ENCODE peak calls at places on chromosomes 1 and 21, in five cellular contexts. One of them, this sample, is unnamed.
A peak's percentile ranks its signal among the peaks of the same experiment; 100 is the strongest.

GRCh38 chr1:175618559-175618958 is 124.8 kb downstream of the TNR start:
- DNase-seq in AG04450: no peak
- DNase-seq in thoracic aorta: no peak
- DNase-seq in upper lobe of right lung: no peak
- DNase-seq in cardiac muscle cell: no peak
- DNase-seq in this sample: no peak

GRCh38 chr1:178308438-178308837 is 188.3 kb downstream of the CLEC20A start:
- DNase-seq in AG04450: no peak
- DNase-seq in thoracic aorta: no peak
- DNase-seq in upper lobe of right lung: no peak
- DNase-seq in cardiac muscle cell: no peak
- DNase-seq in this sample: no peak

GRCh38 chr1:150973258-150973825 is 1.3 kb downstream of the CERS2 start:
- DNase-seq in AG04450: no peak
- DNase-seq in thoracic aorta: no peak
- DNase-seq in upper lobe of right lung: peak; percentile 72
- DNase-seq in cardiac muscle cell: no peak
- DNase-seq in this sample: no peak

GRCh38 chr1:159854101-159854692 is 8.3 kb downstream of the VSIG8 start:
- DNase-seq in AG04450: no peak
- DNase-seq in thoracic aorta: peak; percentile 38
- DNase-seq in upper lobe of right lung: peak; percentile 91
- DNase-seq in cardiac muscle cell: peak; percentile 70
- DNase-seq in this sample: peak; percentile 53

GRCh38 chr21:42581676-42582371 is 68.2 kb downstream of the SLC37A1 start:
- DNase-seq in AG04450: no peak
- DNase-seq in thoracic aorta: no peak
- DNase-seq in upper lobe of right lung: no peak
- DNase-seq in cardiac muscle cell: no peak
- DNase-seq in this sample: no peak

GRCh38 chr21:41283211-41283818 is 33.3 kb upstream of the FAM3B start:
- DNase-seq in AG04450: peak; percentile 65
- DNase-seq in thoracic aorta: no peak
- DNase-seq in upper lobe of right lung: no peak
- DNase-seq in cardiac muscle cell: peak; percentile 75
- DNase-seq in this sample: peak; percentile 36

GRCh38 chr1:13735168-13735930 is 35.4 kb downstream of the PRDM2 start:
- DNase-seq in AG04450: no peak
- DNase-seq in thoracic aorta: no peak
- DNase-seq in upper lobe of right lung: no peak
- DNase-seq in cardiac muscle cell: no peak
- DNase-seq in this sample: no peak

GRCh38 chr1:44472614-44473262 is 67.7 kb downstream of the RNF220 start:
- DNase-seq in AG04450: no peak
- DNase-seq in thoracic aorta: no peak
- DNase-seq in upper lobe of right lung: no peak
- DNase-seq in cardiac muscle cell: no peak
- DNase-seq in this sample: no peak

GRCh38 chr1:235009074-235009473 is 119.6 kb downstream of the TOMM20 start:
- DNase-seq in AG04450: no peak
- DNase-seq in thoracic aorta: no peak
- DNase-seq in upper lobe of right lung: no peak
- DNase-seq in cardiac muscle cell: no peak
- DNase-seq in this sample: no peak

GRCh38 chr1:26951821-26952497 is 8.3 kb downstream of the KDF1 start:
- DNase-seq in AG04450: no peak
- DNase-seq in thoracic aorta: no peak
- DNase-seq in upper lobe of right lung: no peak
- DNase-seq in cardiac muscle cell: no peak
- DNase-seq in this sample: no peak

GRCh38 chr1:41795205-41795762 is 123.4 kb downstream of the HIVEP3 start:
- DNase-seq in AG04450: no peak
- DNase-seq in thoracic aorta: no peak
- DNase-seq in upper lobe of right lung: no peak
- DNase-seq in cardiac muscle cell: peak; percentile 17
- DNase-seq in this sample: no peak

GRCh38 chr1:226652613-226653012 is 86.5 kb downstream of the ITPKB start:
- DNase-seq in AG04450: no peak
- DNase-seq in thoracic aorta: no peak
- DNase-seq in upper lobe of right lung: no peak
- DNase-seq in cardiac muscle cell: no peak
- DNase-seq in this sample: no peak

GRCh38 chr1:176789571-176790090 is 326.7 kb downstream of the PAPPA2 start:
- DNase-seq in AG04450: no peak
- DNase-seq in thoracic aorta: no peak
- DNase-seq in upper lobe of right lung: no peak
- DNase-seq in cardiac muscle cell: peak; percentile 50
- DNase-seq in this sample: peak; percentile 49

GRCh38 chr1:206725053-206725963 is 40.6 kb downstream of the MAPKAPK2 start:
- DNase-seq in AG04450: no peak
- DNase-seq in thoracic aorta: no peak
- DNase-seq in upper lobe of right lung: peak; percentile 7
- DNase-seq in cardiac muscle cell: peak; percentile 66
- DNase-seq in this sample: no peak

GRCh38 chr21:43824250-43824882 is 35.0 kb downstream of the RRP1 start:
- DNase-seq in AG04450: peak; percentile 10
- DNase-seq in thoracic aorta: no peak
- DNase-seq in upper lobe of right lung: no peak
- DNase-seq in cardiac muscle cell: no peak
- DNase-seq in this sample: peak; percentile 29

GRCh38 chr1:206911064-206911663 is 10.6 kb downstream of the FCMR start:
- DNase-seq in AG04450: no peak
- DNase-seq in thoracic aorta: no peak
- DNase-seq in upper lobe of right lung: no peak
- DNase-seq in cardiac muscle cell: peak; percentile 69
- DNase-seq in this sample: peak; percentile 79

GRCh38 chr21:39972976-39973375 is 105.7 kb downstream of the PCP4 start:
- DNase-seq in AG04450: no peak
- DNase-seq in thoracic aorta: no peak
- DNase-seq in upper lobe of right lung: no peak
- DNase-seq in cardiac muscle cell: no peak
- DNase-seq in this sample: no peak
- H3K9me3 ChIP-seq in AG04450: peaks cover 41% of the 10 kb centered on the region
- H3K9me3 ChIP-seq in thoracic aorta: no peaks in the 10 kb centered on the region
- H3K9me3 ChIP-seq in upper lobe of right lung: no peaks in the 10 kb centered on the region
- H3K9me3 ChIP-seq in cardiac muscle cell: no peaks in the 10 kb centered on the region
- H3K9me3 ChIP-seq in this sample: no peaks in the 10 kb centered on the region

GRCh38 chr21:45860493-45861155 is 120.9 kb upstream of the COL6A1 start:
- DNase-seq in AG04450: no peak
- DNase-seq in thoracic aorta: no peak
- DNase-seq in upper lobe of right lung: no peak
- DNase-seq in cardiac muscle cell: no peak
- DNase-seq in this sample: peak; percentile 40
- H3K9me3 ChIP-seq in AG04450: peaks cover 18% of the 10 kb centered on the region
- H3K9me3 ChIP-seq in thoracic aorta: no peaks in the 10 kb centered on the region
- H3K9me3 ChIP-seq in upper lobe of right lung: no peaks in the 10 kb centered on the region
- H3K9me3 ChIP-seq in cardiac muscle cell: no peaks in the 10 kb centered on the region
- H3K9me3 ChIP-seq in this sample: no peaks in the 10 kb centered on the region

DNA sequence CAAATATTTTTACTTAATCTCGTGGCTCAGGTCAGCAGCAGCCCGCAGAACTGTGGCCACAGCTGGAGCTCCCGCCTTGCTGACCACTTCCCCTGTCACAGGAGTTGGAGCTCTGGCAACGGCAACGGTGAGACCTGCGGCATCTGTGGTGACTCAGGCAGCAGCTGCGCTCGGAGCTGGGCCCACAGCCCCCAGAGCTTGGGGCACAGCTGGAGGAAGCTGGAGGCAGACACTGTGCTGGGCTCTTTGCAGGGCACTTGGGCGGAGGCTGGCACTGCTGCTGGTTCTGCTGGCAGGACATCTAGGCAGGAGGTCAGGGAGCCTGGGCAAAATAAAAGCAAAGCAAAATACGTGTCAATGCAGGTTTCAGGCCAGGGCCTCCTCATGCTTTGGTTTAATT is at the start of gene LCE3A:
- DNase-seq in AG04450: no peak
- DNase-seq in thoracic aorta: no peak
- DNase-seq in upper lobe of right lung: no peak
- DNase-seq in cardiac muscle cell: no peak
- DNase-seq in this sample: no peak
- H3K9me3 ChIP-seq in AG04450: peaks cover 34% of the 10 kb centered on the region
- H3K9me3 ChIP-seq in thoracic aorta: no peaks in the 10 kb centered on the region
- H3K9me3 ChIP-seq in upper lobe of right lung: peaks cover 11% of the 10 kb centered on the region
- H3K9me3 ChIP-seq in cardiac muscle cell: peaks cover 2% of the 10 kb centered on the region
- H3K9me3 ChIP-seq in this sample: no peaks in the 10 kb centered on the region

GRCh38 chr1:5758859-5759578 is 233.2 kb downstream of the NPHP4 start:
- DNase-seq in AG04450: no peak
- DNase-seq in thoracic aorta: no peak
- DNase-seq in upper lobe of right lung: no peak
- DNase-seq in cardiac muscle cell: no peak
- DNase-seq in this sample: no peak
- H3K9me3 ChIP-seq in AG04450: peaks cover 47% of the 10 kb centered on the region
- H3K9me3 ChIP-seq in thoracic aorta: no peaks in the 10 kb centered on the region
- H3K9me3 ChIP-seq in upper lobe of right lung: no peaks in the 10 kb centered on the region
- H3K9me3 ChIP-seq in cardiac muscle cell: no peaks in the 10 kb centered on the region
- H3K9me3 ChIP-seq in this sample: no peaks in the 10 kb centered on the region

GRCh38 chr1:111082421-111083192 is 57.3 kb downstream of the DRAM2 start:
- DNase-seq in AG04450: peak; percentile 16
- DNase-seq in thoracic aorta: no peak
- DNase-seq in upper lobe of right lung: no peak
- DNase-seq in cardiac muscle cell: no peak
- DNase-seq in this sample: no peak
- H3K9me3 ChIP-seq in AG04450: no peaks in the 10 kb centered on the region
- H3K9me3 ChIP-seq in thoracic aorta: no peaks in the 10 kb centered on the region
- H3K9me3 ChIP-seq in upper lobe of right lung: no peaks in the 10 kb centered on the region
- H3K9me3 ChIP-seq in cardiac muscle cell: no peaks in the 10 kb centered on the region
- H3K9me3 ChIP-seq in this sample: no peaks in the 10 kb centered on the region

GRCh38 chr1:4090976-4091660 is 191.0 kb upstream of the C1orf174 start:
- DNase-seq in AG04450: no peak
- DNase-seq in thoracic aorta: no peak
- DNase-seq in upper lobe of right lung: no peak
- DNase-seq in cardiac muscle cell: no peak
- DNase-seq in this sample: no peak

GRCh38 chr1:4088676-4089075 is 188.6 kb upstream of the C1orf174 start:
- DNase-seq in AG04450: no peak
- DNase-seq in thoracic aorta: no peak
- DNase-seq in upper lobe of right lung: no peak
- DNase-seq in cardiac muscle cell: no peak
- DNase-seq in this sample: no peak

GRCh38 chr1:4091996-4092395 is 191.9 kb upstream of the C1orf174 start:
- DNase-seq in AG04450: no peak
- DNase-seq in thoracic aorta: no peak
- DNase-seq in upper lobe of right lung: no peak
- DNase-seq in cardiac muscle cell: no peak
- DNase-seq in this sample: no peak

GRCh38 chr1:4089421-4090175 is 189.5 kb upstream of the C1orf174 start:
- DNase-seq in AG04450: no peak
- DNase-seq in thoracic aorta: no peak
- DNase-seq in upper lobe of right lung: no peak
- DNase-seq in cardiac muscle cell: no peak
- DNase-seq in this sample: no peak

GRCh38 chr1:4090556-4090955 is 190.5 kb upstream of the C1orf174 start:
- DNase-seq in AG04450: no peak
- DNase-seq in thoracic aorta: no peak
- DNase-seq in upper lobe of right lung: no peak
- DNase-seq in cardiac muscle cell: no peak
- DNase-seq in this sample: no peak
- H3K9me3 ChIP-seq in AG04450: peaks cover 88% of the 10 kb centered on the region
- H3K9me3 ChIP-seq in thoracic aorta: peaks cover 7% of the 10 kb centered on the region
- H3K9me3 ChIP-seq in upper lobe of right lung: peaks cover 9% of the 10 kb centered on the region
- H3K9me3 ChIP-seq in cardiac muscle cell: no peaks in the 10 kb centered on the region
- H3K9me3 ChIP-seq in this sample: peaks cover 13% of the 10 kb centered on the region

DNA sequence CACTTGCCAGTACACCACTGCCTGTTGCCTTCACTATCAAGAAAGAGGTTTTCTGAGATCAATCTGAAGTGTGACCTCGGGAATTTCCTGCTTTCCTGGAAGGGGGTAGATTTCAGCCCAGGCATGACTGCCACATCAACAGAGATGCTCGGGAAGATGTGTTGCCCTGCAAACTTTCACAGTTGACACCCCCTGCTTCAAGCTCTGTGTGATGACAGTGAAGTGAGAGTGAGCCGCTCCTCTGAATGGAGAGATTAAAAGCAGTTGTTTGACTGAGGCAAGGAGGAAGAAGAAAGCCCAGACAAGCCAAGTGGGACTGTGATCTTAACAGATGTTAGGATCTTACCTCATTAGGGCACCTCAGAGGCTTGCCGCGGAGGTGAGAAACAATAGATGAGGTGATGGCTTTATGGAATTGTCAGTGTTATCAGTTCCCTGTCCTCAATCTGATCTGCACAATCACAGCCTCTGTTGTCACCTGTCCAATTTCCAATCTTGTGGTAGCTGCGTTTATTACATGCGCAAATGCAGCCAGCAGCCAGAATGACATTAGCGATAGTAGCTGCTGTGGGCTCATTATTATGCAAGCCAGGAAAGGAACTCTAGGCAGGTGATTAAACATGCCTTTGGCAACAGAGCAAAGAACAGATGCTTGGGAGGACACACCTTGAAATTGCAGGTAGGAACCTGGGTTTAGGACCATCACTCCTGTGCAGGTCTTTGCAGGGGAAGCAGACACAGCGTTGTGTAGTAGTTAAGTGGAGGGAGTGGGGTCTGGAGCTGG is 277.5 kb downstream of the KAZN start:
- DNase-seq in AG04450: no peak
- DNase-seq in thoracic aorta: no peak
- DNase-seq in upper lobe of right lung: no peak
- DNase-seq in cardiac muscle cell: no peak
- DNase-seq in this sample: no peak
- H3K9me3 ChIP-seq in AG04450: no peaks in the 10 kb centered on the region
- H3K9me3 ChIP-seq in thoracic aorta: no peaks in the 10 kb centered on the region
- H3K9me3 ChIP-seq in upper lobe of right lung: no peaks in the 10 kb centered on the region
- H3K9me3 ChIP-seq in cardiac muscle cell: no peaks in the 10 kb centered on the region
- H3K9me3 ChIP-seq in this sample: no peaks in the 10 kb centered on the region

GRCh38 chr21:45736042-45736704 is 92.6 kb downstream of the PCBP3 start:
- DNase-seq in AG04450: no peak
- DNase-seq in thoracic aorta: no peak
- DNase-seq in upper lobe of right lung: no peak
- DNase-seq in cardiac muscle cell: no peak
- DNase-seq in this sample: no peak
- H3K9me3 ChIP-seq in AG04450: no peaks in the 10 kb centered on the region
- H3K9me3 ChIP-seq in thoracic aorta: no peaks in the 10 kb centered on the region
- H3K9me3 ChIP-seq in upper lobe of right lung: no peaks in the 10 kb centered on the region
- H3K9me3 ChIP-seq in cardiac muscle cell: no peaks in the 10 kb centered on the region
- H3K9me3 ChIP-seq in this sample: peaks cover 2% of the 10 kb centered on the region

GRCh38 chr1:84192681-84193080 is 48.6 kb downstream of the PRKACB start:
- DNase-seq in AG04450: no peak
- DNase-seq in thoracic aorta: no peak
- DNase-seq in upper lobe of right lung: no peak
- DNase-seq in cardiac muscle cell: no peak
- DNase-seq in this sample: no peak

DNA sequence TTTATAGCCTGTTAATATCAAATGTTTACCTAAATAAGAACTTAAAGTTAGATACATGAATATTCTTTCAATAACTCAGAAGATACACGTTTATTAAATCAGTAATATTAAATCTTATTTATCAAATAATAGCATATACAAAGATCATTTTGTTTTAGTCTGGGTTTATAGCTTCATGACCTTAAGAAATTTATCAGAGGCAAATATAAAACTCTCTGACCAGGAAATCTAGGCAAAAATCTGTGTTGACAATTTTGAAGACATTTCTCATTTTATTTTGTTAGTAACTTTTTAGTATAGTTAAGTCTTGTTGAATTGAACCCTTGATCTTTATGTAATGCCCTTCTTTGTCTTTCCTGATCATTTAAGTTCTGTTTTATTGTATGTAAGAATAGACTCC is 46.4 kb downstream of the PRKACB start:
- DNase-seq in AG04450: no peak
- DNase-seq in thoracic aorta: no peak
- DNase-seq in upper lobe of right lung: no peak
- DNase-seq in cardiac muscle cell: no peak
- DNase-seq in this sample: no peak
- H3K9me3 ChIP-seq in AG04450: peaks cover 4% of the 10 kb centered on the region
- H3K9me3 ChIP-seq in thoracic aorta: no peaks in the 10 kb centered on the region
- H3K9me3 ChIP-seq in upper lobe of right lung: peaks cover 17% of the 10 kb centered on the region
- H3K9me3 ChIP-seq in cardiac muscle cell: no peaks in the 10 kb centered on the region
- H3K9me3 ChIP-seq in this sample: no peaks in the 10 kb centered on the region

This sample was measured in SJSA1.